ENCODE peak calls at places on chromosomes 12 and 14, in six cellular contexts. M, D, Z, B, J and C are unnamed samples.

GRCh38 chr14:54782803-54783659 is 119.6 kb downstream of the GCH1 start:
- DNase-seq in M (no peak), D (no peak), Z (no peak), B (peak; percentile 64), J (no peak), C (no peak)

GRCh38 chr14:90235179-90235976 is 21.0 kb upstream of the PSMC1 start:
- DNase-seq in M (peak; percentile 35), D (peak; percentile 77), Z (peak; percentile 41), B (peak; percentile 89), J (peak; percentile 54), C (peak; percentile 68)

GRCh38 chr14:61663312-61663974 is 31.9 kb upstream of the HIF1A start:
- DNase-seq in M (no peak), D (no peak), Z (no peak), B (no peak), J (no peak), C (no peak)

GRCh38 chr12:84497819-84498218 is 414.8 kb downstream of the SLC6A15 start:
- DNase-seq in M (no peak), D (no peak), Z (peak; percentile 43), B (no peak), J (no peak), C (no peak)

GRCh38 chr12:29048787-29049186 is 100.3 kb upstream of the FAR2 start:
- DNase-seq in M (no peak), D (no peak), Z (no peak), B (no peak), J (no peak), C (no peak)

GRCh38 chr12:125254856-125255255 is 189.6 kb downstream of the AACS start:
- DNase-seq in M (no peak), D (no peak), Z (no peak), B (no peak), J (no peak), C (no peak)

GRCh38 chr12:108793756-108794441 is 62.6 kb upstream of the CORO1C start:
- DNase-seq in M (no peak), D (no peak), Z (no peak), B (no peak), J (no peak), C (no peak)

GRCh38 chr12:24997496-24997895 is 48.6 kb upstream of the BCAT1 start:
- DNase-seq in M (no peak), D (no peak), Z (no peak), B (no peak), J (no peak), C (no peak)

GRCh38 chr14:68520637-68521556 is 272.0 kb downstream of the ZFP36L1 start:
- DNase-seq in M (no peak), D (peak; percentile 62), Z (no peak), B (peak; percentile 78), J (peak; percentile 95), C (no peak)

GRCh38 chr14:76717508-76717907 is 43.8 kb upstream of the VASH1 start:
- DNase-seq in M (no peak), D (no peak), Z (no peak), B (no peak), J (no peak), C (no peak)

GRCh38 chr12:8860165-8860961 is 37.9 kb downstream of the A2ML1 start:
- DNase-seq in M (peak; percentile 54), D (peak; percentile 46), Z (peak; percentile 49), B (peak; percentile 84), J (peak; percentile 75), C (peak; percentile 26)

GRCh38 chr12:43728698-43729097 is 29.9 kb downstream of the PUS7L start:
- DNase-seq in M (no peak), D (no peak), Z (no peak), B (no peak), J (no peak), C (no peak)
- H4K91ac ChIP-seq in M (no peak overlapping the region), D (no peak overlapping the region), Z (no peak overlapping the region), B (no peak overlapping the region), J (no peak overlapping the region), C (no peak overlapping the region)

DNA sequence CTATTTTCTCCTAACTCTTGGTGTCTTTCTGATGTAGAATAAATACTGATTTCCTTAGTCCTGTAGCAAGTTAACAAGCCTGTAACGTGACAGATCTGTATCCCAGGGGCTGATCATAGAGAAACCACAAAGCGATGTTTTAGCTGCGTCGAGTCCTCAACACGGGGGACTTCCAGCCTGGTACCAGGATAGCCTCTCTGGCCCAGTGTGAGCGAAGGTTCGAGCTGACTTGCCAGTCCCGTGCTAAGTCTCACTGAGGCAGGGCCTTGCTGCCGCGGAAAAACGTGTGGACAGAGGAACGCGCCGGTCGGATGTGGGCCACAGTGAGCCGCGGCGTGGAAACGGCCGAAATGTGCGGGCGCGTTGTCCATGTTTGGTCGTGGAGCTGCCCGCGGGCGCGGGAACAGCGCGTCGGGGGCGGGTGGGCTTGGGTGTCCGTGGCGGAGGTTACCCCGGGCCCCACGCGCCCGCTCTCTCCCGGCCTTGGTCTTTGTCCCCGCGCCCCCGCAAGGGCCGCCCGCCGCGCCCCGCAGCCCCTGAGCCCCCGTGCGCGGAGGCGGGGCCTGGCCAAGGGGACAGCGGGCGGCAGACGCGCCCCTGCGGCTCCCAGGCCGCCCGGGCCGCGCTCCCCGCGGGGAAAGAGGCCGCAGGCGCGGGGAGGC is 531 bp upstream of the EML1 start:
- DNase-seq in M (peak; percentile 20), D (no peak), Z (peak; percentile 22), B (no peak), J (peak; percentile 25), C (no peak)
- H3K4ac ChIP-seq in M (peak overlapping the region; percentile 98), D (no peak overlapping the region), Z (peak overlapping the region; percentile 75), B (no peak overlapping the region), J (peak overlapping the region; percentile 28), C (peak overlapping the region; percentile 42)

GRCh38 chr14:23405096-23405495 is 3.0 kb downstream of the MYH6 start:
- DNase-seq in M (no peak), D (no peak), Z (no peak), B (no peak), J (no peak), C (no peak)
- H4K91ac ChIP-seq in M (no peak overlapping the region), D (no peak overlapping the region), Z (no peak overlapping the region), B (no peak overlapping the region), J (no peak overlapping the region), C (no peak overlapping the region)

GRCh38 chr12:43098078-43098477 is 453.9 kb downstream of the ADAMTS20 start:
- DNase-seq in M (no peak), D (no peak), Z (no peak), B (no peak), J (no peak), C (no peak)

GRCh38 chr12:43098766-43099550 is 453.0 kb downstream of the ADAMTS20 start:
- DNase-seq in M (peak; percentile 9), D (no peak), Z (no peak), B (no peak), J (no peak), C (no peak)

GRCh38 chr12:43099691-43100163 is 452.3 kb downstream of the ADAMTS20 start:
- DNase-seq in M (peak; percentile 1), D (no peak), Z (peak; percentile 52), B (no peak), J (no peak), C (no peak)

GRCh38 chr12:43094886-43095285 is 457.1 kb downstream of the ADAMTS20 start:
- DNase-seq in M (peak; percentile 37), D (no peak), Z (no peak), B (no peak), J (no peak), C (no peak)

GRCh38 chr12:43095669-43096068 is 456.3 kb downstream of the ADAMTS20 start:
- DNase-seq in M (no peak), D (no peak), Z (no peak), B (no peak), J (no peak), C (no peak)
- H3K4ac ChIP-seq in M (no peak overlapping the region), D (no peak overlapping the region), Z (no peak overlapping the region), B (no peak overlapping the region), J (no peak overlapping the region), C (no peak overlapping the region)

GRCh38 chr14:32574269-32574668 is 245.2 kb downstream of the AKAP6 start:
- DNase-seq in M (no peak), D (no peak), Z (no peak), B (no peak), J (no peak), C (no peak)

GRCh38 chr14:32567543-32568384 is 238.7 kb downstream of the AKAP6 start:
- DNase-seq in M (peak; percentile 58), D (no peak), Z (peak; percentile 78), B (no peak), J (no peak), C (no peak)

GRCh38 chr14:32572867-32573149 is 243.7 kb downstream of the AKAP6 start:
- DNase-seq in M (no peak), D (no peak), Z (no peak), B (no peak), J (no peak), C (no peak)

GRCh38 chr14:32571995-32572866 is 243.1 kb downstream of the AKAP6 start:
- DNase-seq in M (no peak), D (no peak), Z (no peak), B (no peak), J (no peak), C (no peak)

DNA sequence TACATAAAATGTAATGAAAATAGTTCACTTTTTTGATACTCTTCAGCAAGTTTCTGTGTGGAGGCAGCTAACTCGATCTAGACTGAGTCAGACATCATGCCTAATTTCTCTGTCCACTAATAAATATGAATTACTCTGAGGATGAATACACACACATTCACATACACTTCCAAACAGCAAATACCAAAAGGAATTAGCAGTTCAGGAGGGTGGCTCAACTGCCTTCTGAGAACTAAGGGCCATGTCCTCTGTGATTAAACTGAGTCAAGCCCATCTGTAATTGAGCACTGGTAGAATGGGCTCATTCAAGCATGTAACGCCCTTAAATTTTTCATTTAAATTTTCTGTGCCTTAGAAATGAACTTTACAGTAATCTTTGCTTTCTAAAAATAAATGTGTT is 242.5 kb downstream of the AKAP6 start:
- DNase-seq in M (no peak), D (no peak), Z (no peak), B (no peak), J (no peak), C (no peak)
- H4K91ac ChIP-seq in M (no peak overlapping the region), D (no peak overlapping the region), Z (no peak overlapping the region), B (no peak overlapping the region), J (no peak overlapping the region), C (no peak overlapping the region)